ENCODE peak calls at places on chromosomes 5 and 9, in seven cellular contexts. W is suprapubic skin, X is bronchial epithelial cell, M is PC-3, I is endodermal cell, J is dorsolateral prefrontal cortex, R is neural progenitor cell. K is an unnamed sample.

GRCh38 chr9:76571288-76572204 is 112.6 kb downstream of the GCNT1 start:
- DNase-seq in W (no peak), X (peak), M (no peak), I (no peak), J (no peak), R (no peak), K (no peak)

GRCh38 chr5:67617051-67617450 is 420.5 kb upstream of the CD180 start:
- DNase-seq in W (no peak), X (no peak), M (no peak), I (no peak), J (no peak), R (no peak), K (no peak)

GRCh38 chr9:69572611-69573010 is 99.6 kb downstream of the APBA1 start:
- DNase-seq in W (no peak), X (peak), M (no peak), I (no peak), J (no peak), R (no peak), K (peak)

GRCh38 chr9:5621327-5621726 is 7.6 kb upstream of the RIC1 start:
- DNase-seq in W (no peak), X (peak), M (peak), I (no peak), J (no peak), R (no peak), K (no peak)

GRCh38 chr9:136545065-136545965 is 533 bp downstream of the NOTCH1 start:
- DNase-seq in W (no peak), X (no peak), M (no peak), I (peak), J (no peak), R (peak), K (no peak)

GRCh38 chr5:151086905-151087360 is 6.1 kb upstream of the TNIP1 start:
- DNase-seq in W (no peak), X (peak), M (no peak), I (no peak), J (no peak), R (no peak), K (no peak)

GRCh38 chr5:87127956-87128687 is 139.6 kb upstream of the RASA1 start:
- DNase-seq in W (no peak), X (peak), M (peak), I (no peak), J (no peak), R (no peak), K (no peak)

GRCh38 chr5:74020488-74020887 is 394.5 kb downstream of the ARHGEF28 start:
- DNase-seq in W (no peak), X (no peak), M (no peak), I (no peak), J (no peak), R (no peak), K (no peak)

GRCh38 chr9:89380437-89381307 is 62.4 kb downstream of the SECISBP2 start:
- DNase-seq in W (no peak), X (no peak), M (no peak), I (no peak), J (no peak), R (no peak), K (no peak)

GRCh38 chr5:74643160-74643562 is 2.6 kb upstream of the ENC1 start:
- DNase-seq in W (no peak), X (peak), M (peak), I (no peak), J (no peak), R (no peak), K (peak)

GRCh38 chr5:66848749-66849641 is 252.8 kb downstream of the MAST4 start:
- DNase-seq in W (no peak), X (no peak), M (no peak), I (peak), J (no peak), R (no peak), K (no peak)

GRCh38 chr5:96117863-96118651 is 156.4 kb upstream of the ELL2 start:
- DNase-seq in W (no peak), X (peak), M (peak), I (no peak), J (no peak), R (no peak), K (no peak)

GRCh38 chr5:179793470-179794139 is at the start of gene LTC4S:
- DNase-seq in W (peak), X (no peak), M (no peak), I (no peak), J (peak), R (no peak), K (no peak)

GRCh38 chr9:125634040-125634717 is 72.8 kb downstream of the MAPKAP1 start:
- DNase-seq in W (no peak), X (peak), M (peak), I (no peak), J (no peak), R (no peak), K (no peak)

GRCh38 chr5:179801304-179802206 is 5.1 kb downstream of the MGAT4B start:
- DNase-seq in W (peak), X (peak), M (no peak), I (peak), J (peak), R (peak), K (no peak)

GRCh38 chr5:1445313-1445894 is at the start of gene SLC6A3:
- DNase-seq in W (peak), X (no peak), M (no peak), I (peak), J (no peak), R (peak), K (no peak)

GRCh38 chr5:132674671-132675506 is 1.1 kb downstream of the IL4 start:
- DNase-seq in W (no peak), X (peak), M (peak), I (peak), J (no peak), R (no peak), K (peak)

GRCh38 chr5:7927466-7928375 is 58.8 kb downstream of the MTRR start:
- DNase-seq in W (no peak), X (peak), M (peak), I (peak), J (no peak), R (peak), K (peak)

GRCh38 chr5:65483474-65484346 is 2.0 kb upstream of the ADAMTS6 start:
- DNase-seq in W (no peak), X (peak), M (peak), I (no peak), J (no peak), R (peak), K (peak)

GRCh38 chr5:149834246-149834855 is 104.2 kb downstream of the PPARGC1B start:
- DNase-seq in W (no peak), X (peak), M (peak), I (peak), J (no peak), R (peak), K (peak)

GRCh38 chr9:124613849-124614248 is 106.7 kb upstream of the NR5A1 start:
- DNase-seq in W (no peak), X (no peak), M (no peak), I (no peak), J (no peak), R (no peak), K (no peak)

GRCh38 chr5:73201547-73202513 is 28.8 kb downstream of the TMEM174 start:
- DNase-seq in W (peak), X (peak), M (peak), I (peak), J (peak), R (peak), K (no peak)

GRCh38 chr5:141874262-141874964 is 3.8 kb downstream of the PCDH1 start:
- DNase-seq in W (peak), X (no peak), M (no peak), I (peak), J (no peak), R (peak), K (no peak)

GRCh38 chr5:159504857-159505304 is 174.6 kb upstream of the IL12B start:
- DNase-seq in W (no peak), X (peak), M (peak), I (no peak), J (no peak), R (no peak), K (peak)

GRCh38 chr5:439181-439580 is 3.8 kb upstream of the EXOC3 start:
- DNase-seq in W (peak), X (no peak), M (no peak), I (peak), J (no peak), R (no peak), K (no peak)

GRCh38 chr5:42721484-42721883 is 35.1 kb upstream of the CCDC152 start:
- DNase-seq in W (no peak), X (no peak), M (no peak), I (no peak), J (no peak), R (no peak), K (no peak)

GRCh38 chr5:84614907-84615306 is 230.2 kb upstream of the EDIL3 start:
- DNase-seq in W (no peak), X (no peak), M (no peak), I (no peak), J (no peak), R (no peak), K (no peak)

GRCh38 chr9:99345936-99346335 is 123.9 kb downstream of the SEC61B start:
- DNase-seq in W (no peak), X (peak), M (peak), I (no peak), J (no peak), R (no peak), K (no peak)

GRCh38 chr5:71862661-71863060 is 143.6 kb downstream of the CARTPT start:
- DNase-seq in W (no peak), X (no peak), M (no peak), I (no peak), J (peak), R (no peak), K (no peak)

GRCh38 chr9:94915476-94916450 is 189.3 kb downstream of the AOPEP start:
- DNase-seq in W (peak), X (no peak), M (no peak), I (peak), J (no peak), R (no peak), K (no peak)

GRCh38 chr9:129476821-129477611 is 143.9 kb downstream of the C9orf50 start:
- DNase-seq in W (no peak), X (no peak), M (peak), I (no peak), J (no peak), R (no peak), K (no peak)

GRCh38 chr9:10855847-10856246 is 243.0 kb upstream of the PTPRD start:
- DNase-seq in W (no peak), X (peak), M (peak), I (no peak), J (no peak), R (peak), K (no peak)

GRCh38 chr5:175728885-175729828 is 71.3 kb downstream of the HRH2 start:
- DNase-seq in W (no peak), X (no peak), M (no peak), I (peak), J (peak), R (peak), K (no peak)

GRCh38 chr5:64637837-64638443 is 52.4 kb upstream of the SHISAL2B start:
- DNase-seq in W (no peak), X (no peak), M (no peak), I (peak), J (no peak), R (peak), K (no peak)

GRCh38 chr9:127722055-127722454 is 6.2 kb downstream of the TTC16 start:
- DNase-seq in W (no peak), X (no peak), M (no peak), I (no peak), J (no peak), R (no peak), K (no peak)

GRCh38 chr9:76027426-76027825 is 137.0 kb downstream of the PCSK5 start:
- DNase-seq in W (no peak), X (peak), M (no peak), I (no peak), J (no peak), R (no peak), K (no peak)

GRCh38 chr9:79575560-79575959 is 3.8 kb downstream of the TLE4 start:
- DNase-seq in W (no peak), X (no peak), M (no peak), I (no peak), J (no peak), R (peak), K (no peak)
- H3K4me3 ChIP-seq in W (no peak), X (no peak), M (no peak), I (no peak), J (peak), R (peak), K (peak)

GRCh38 chr5:137583129-137583528 is 84.0 kb upstream of the SPOCK1 start:
- DNase-seq in W (no peak), X (no peak), M (no peak), I (no peak), J (no peak), R (no peak), K (no peak)

GRCh38 chr5:137582218-137582617 is 83.1 kb upstream of the SPOCK1 start:
- DNase-seq in W (no peak), X (no peak), M (no peak), I (no peak), J (no peak), R (no peak), K (no peak)

GRCh38 chr5:137575847-137576246 is 76.7 kb upstream of the SPOCK1 start:
- DNase-seq in W (no peak), X (peak), M (peak), I (no peak), J (no peak), R (no peak), K (no peak)

GRCh38 chr5:137575211-137575610 is 76.1 kb upstream of the SPOCK1 start:
- DNase-seq in W (no peak), X (no peak), M (peak), I (no peak), J (no peak), R (no peak), K (no peak)

GRCh38 chr5:137580030-137580429 is 80.9 kb upstream of the SPOCK1 start:
- DNase-seq in W (no peak), X (no peak), M (peak), I (peak), J (no peak), R (peak), K (no peak)
- TF ChIP-seq CTCF in W (no peak), X (peak), M (peak), I (peak), J (no peak), R (peak), K (peak)

GRCh38 chr5:10308844-10309243 is 1.1 kb upstream of the CMBL start:
- DNase-seq in W (no peak), X (no peak), M (no peak), I (no peak), J (no peak), R (no peak), K (no peak)

GRCh38 chr5:10306114-10306513 is 1.6 kb downstream of the CMBL start:
- DNase-seq in W (no peak), X (peak), M (peak), I (peak), J (no peak), R (no peak), K (no peak)

GRCh38 chr5:10307206-10308148 is at the start of gene CMBL:
- DNase-seq in W (no peak), X (peak), M (peak), I (peak), J (peak), R (peak), K (no peak)

GRCh38 chr5:10304932-10305331 is 2.8 kb downstream of the CMBL start:
- DNase-seq in W (no peak), X (no peak), M (no peak), I (no peak), J (no peak), R (no peak), K (no peak)

GRCh38 chr5:10306806-10307205 is 896 bp downstream of the CMBL start:
- DNase-seq in W (no peak), X (no peak), M (peak), I (no peak), J (no peak), R (no peak), K (no peak)
- H3K4me3 ChIP-seq in W (peak), X (peak), M (peak), I (peak), J (peak), R (peak), K (peak)

GRCh38 chr5:115169392-115170127 is at the start of gene TRIM36:
- DNase-seq in W (peak), X (peak), M (peak), I (peak), J (peak), R (peak), K (peak)
- TF ChIP-seq CTCF in W (no peak), X (peak), M (peak), I (peak), J (no peak), R (peak), K (peak)

DNA sequence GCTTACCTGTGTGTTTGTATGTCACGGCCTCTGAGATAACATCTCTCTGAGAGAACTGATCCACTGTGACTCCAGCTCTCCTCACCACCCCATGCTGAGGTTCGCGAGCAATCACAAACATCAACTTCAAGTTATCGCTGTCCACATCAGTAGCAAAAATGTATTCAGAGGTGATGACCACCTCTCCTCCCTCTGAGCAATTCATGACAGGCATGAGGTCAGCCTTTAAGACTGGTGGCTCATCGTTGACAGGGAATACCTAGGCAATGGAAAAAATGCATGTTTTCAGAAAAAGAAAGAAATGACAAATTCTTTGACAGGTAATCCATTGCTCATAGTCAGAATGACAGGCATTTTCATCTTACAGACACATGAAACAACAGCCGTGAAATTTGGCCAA is 90.3 kb upstream of the CER1 start:
- DNase-seq in W (no peak), X (no peak), M (peak), I (no peak), J (no peak), R (no peak), K (no peak)
- H3K4me3 ChIP-seq in W (no peak), X (no peak), M (peak), I (no peak), J (no peak), R (no peak), K (no peak)

GRCh38 chr5:153827407-153827806 is 211.3 kb downstream of the FAM114A2 start:
- DNase-seq in W (no peak), X (no peak), M (no peak), I (peak), J (no peak), R (peak), K (no peak)
- TF ChIP-seq CTCF in W (no peak), X (no peak), M (peak), I (peak), J (no peak), R (peak), K (peak)

GRCh38 chr5:172879434-172879828 is 45.4 kb downstream of the ERGIC1 start:
- DNase-seq in W (no peak), X (no peak), M (no peak), I (no peak), J (no peak), R (no peak), K (no peak)
- H3K4me3 ChIP-seq in W (peak), X (no peak), M (no peak), I (no peak), J (no peak), R (no peak), K (peak)

K was measured in AG09309.